ENCODE peak calls at places on chromosome 5, in ten cellular contexts. E, I, H, K, U, P, Z, A, Q and L are unnamed samples.

GRCh38 chr5:151745071-151745705 is 13.2 kb downstream of the ATOX1 start:
- DNase-seq in Q (peak), Z (no peak), H (no peak), I (peak), P (no peak), A (peak), U (no peak), K (no peak), E (peak), L (no peak)

GRCh38 chr5:145921211-145921610 is 15.2 kb upstream of the SH3RF2 start:
- DNase-seq in Z (no peak), E (no peak), I (no peak), H (no peak), P (no peak), A (no peak), Q (no peak), K (no peak), U (no peak), L (no peak)

GRCh38 chr5:65946198-65946745 is 19.9 kb downstream of the ERBIN start:
- DNase-seq in I (no peak), Z (no peak), U (no peak), Q (no peak), K (no peak), H (no peak), A (no peak), P (no peak), E (no peak), L (no peak)

GRCh38 chr5:135193213-135194125 is 159.4 kb upstream of the PITX1 start:
- DNase-seq in P (no peak), Z (no peak), H (no peak), Q (no peak), U (no peak), E (no peak), I (peak), K (no peak), A (no peak), L (no peak)

GRCh38 chr5:139708877-139709586 is 60.9 kb downstream of the CXXC5 start:
- DNase-seq in U (peak), E (peak), P (peak), A (peak), I (peak), K (peak), Q (no peak), Z (peak), H (peak), L (peak)

GRCh38 chr5:10902145-10902544 is 141.1 kb upstream of the DAP start:
- DNase-seq in E (no peak), P (no peak), Q (no peak), Z (no peak), U (no peak), H (no peak), A (no peak), K (no peak), I (peak), L (no peak)

GRCh38 chr5:12125895-12126294 is 221.6 kb upstream of the CTNND2 start:
- DNase-seq in Q (no peak), P (no peak), I (no peak), K (no peak), E (peak), H (no peak), Z (no peak), A (no peak), U (no peak), L (no peak)

GRCh38 chr5:148569948-148570347 is 84.4 kb downstream of the HTR4 start:
- DNase-seq in Z (no peak), A (no peak), I (no peak), Q (no peak), U (no peak), H (no peak), P (no peak), E (no peak), K (no peak), L (no peak)

GRCh38 chr5:17169507-17169906 is 47.9 kb upstream of the BASP1 start:
- DNase-seq in I (peak), H (no peak), Z (no peak), U (no peak), E (no peak), Q (no peak), K (no peak), A (no peak), P (no peak), L (no peak)

GRCh38 chr5:69078921-69079537 is 14.8 kb upstream of the SLC30A5 start:
- DNase-seq in E (no peak), H (no peak), I (no peak), U (no peak), Z (no peak), K (no peak), A (no peak), P (no peak), Q (no peak), L (no peak)

GRCh38 chr5:174323878-174324281 is 278.4 kb downstream of the NSG2 start:
- DNase-seq in K (peak), H (peak), Z (no peak), Q (no peak), I (peak), A (no peak), E (no peak), U (peak), P (peak), L (peak)

GRCh38 chr5:168793844-168794837 is 215.0 kb upstream of the PANK3 start:
- DNase-seq in A (peak), I (peak), Q (no peak), H (no peak), P (no peak), E (no peak), K (peak), U (no peak), Z (no peak), L (no peak)

GRCh38 chr5:153782589-153783238 is 256.0 kb downstream of the FAM114A2 start:
- DNase-seq in U (no peak), I (no peak), K (no peak), H (no peak), Q (no peak), A (no peak), P (no peak), E (no peak), Z (no peak), L (no peak)

GRCh38 chr5:171673328-171673727 is 112.3 kb upstream of the SMIM23 start:
- DNase-seq in H (no peak), I (no peak), K (peak), U (no peak), Q (no peak), P (no peak), A (no peak), E (no peak), Z (no peak), L (no peak)

GRCh38 chr5:57778528-57779175 is 296.0 kb upstream of the ACTBL2 start:
- DNase-seq in Q (no peak), U (no peak), I (peak), E (no peak), P (no peak), Z (no peak), K (no peak), A (no peak), H (no peak), L (no peak)

GRCh38 chr5:55657443-55657842 is 54.7 kb downstream of the SLC38A9 start:
- DNase-seq in E (no peak), A (no peak), P (no peak), Q (no peak), H (no peak), K (no peak), Z (no peak), U (peak), I (no peak), L (no peak)